ENCODE peak calls at places on chromosomes 4 and X, in four cellular contexts. One of them, this sample, is unnamed.

GRCh38 chr4:1564535-1565375 is 119.4 kb downstream of the FAM53A start:
- DNase-seq in mucosa of descending colon: no peak
- DNase-seq in AG04450: no peak
- DNase-seq in OCI-LY7: no peak
- DNase-seq in this sample: no peak

GRCh38 chr4:163395758-163396157 is 52.1 kb downstream of the NPY5R start:
- DNase-seq in mucosa of descending colon: no peak
- DNase-seq in OCI-LY7: no peak
- DNase-seq in AG04450: no peak
- DNase-seq in this sample: no peak

GRCh38 chr4:185359767-185360446 is 35.8 kb downstream of the LRP2BP start:
- DNase-seq in OCI-LY7: no peak
- DNase-seq in mucosa of descending colon: no peak
- DNase-seq in AG04450: peak
- DNase-seq in this sample: no peak

GRCh38 chr4:52091811-52092210 is 40.7 kb downstream of the SPATA18 start:
- DNase-seq in OCI-LY7: no peak
- DNase-seq in AG04450: peak
- DNase-seq in mucosa of descending colon: peak
- DNase-seq in this sample: no peak

GRCh38 chr4:15149842-15150592 is 147.7 kb downstream of the CPEB2 start:
- DNase-seq in mucosa of descending colon: peak
- DNase-seq in AG04450: peak
- DNase-seq in OCI-LY7: peak
- DNase-seq in this sample: peak

GRCh38 chr4:111798840-111799239 is 346.4 kb upstream of the FAM241A start:
- DNase-seq in mucosa of descending colon: no peak
- DNase-seq in AG04450: no peak
- DNase-seq in OCI-LY7: no peak
- DNase-seq in this sample: no peak

GRCh38 chrX:41785685-41786084 is 61.7 kb downstream of the GPR82 start:
- DNase-seq in mucosa of descending colon: no peak
- DNase-seq in AG04450: no peak
- DNase-seq in OCI-LY7: no peak
- DNase-seq in this sample: no peak

GRCh38 chr4:80189956-80190671 is 7.2 kb upstream of the PRDM8 start:
- DNase-seq in AG04450: no peak
- DNase-seq in mucosa of descending colon: no peak
- DNase-seq in OCI-LY7: no peak
- DNase-seq in this sample: no peak

GRCh38 chrX:38803286-38803608 is 2.0 kb downstream of the MID1IP1 start:
- DNase-seq in AG04450: no peak
- DNase-seq in mucosa of descending colon: no peak
- DNase-seq in OCI-LY7: peak
- DNase-seq in this sample: peak

GRCh38 chrX:150507251-150507856 is 61.1 kb upstream of the MTM1 start:
- DNase-seq in OCI-LY7: no peak
- DNase-seq in mucosa of descending colon: peak
- DNase-seq in AG04450: no peak
- DNase-seq in this sample: no peak

GRCh38 chr4:11480683-11481082 is 52.0 kb upstream of the HS3ST1 start:
- DNase-seq in mucosa of descending colon: peak
- DNase-seq in AG04450: no peak
- DNase-seq in OCI-LY7: no peak
- DNase-seq in this sample: no peak

GRCh38 chr4:136316961-136317360 is 1215.3 kb downstream of the PCDH18 start:
- DNase-seq in AG04450: no peak
- DNase-seq in OCI-LY7: no peak
- DNase-seq in mucosa of descending colon: no peak
- DNase-seq in this sample: no peak

GRCh38 chr4:26183017-26183416 is 137.8 kb upstream of the RBPJ start:
- DNase-seq in mucosa of descending colon: no peak
- DNase-seq in AG04450: no peak
- DNase-seq in OCI-LY7: no peak
- DNase-seq in this sample: no peak

GRCh38 chrX:65750674-65751469 is 83.4 kb downstream of the MSN start:
- DNase-seq in OCI-LY7: no peak
- DNase-seq in AG04450: no peak
- DNase-seq in mucosa of descending colon: no peak
- DNase-seq in this sample: no peak

GRCh38 chr4:6368096-6368495 is 98.4 kb downstream of the WFS1 start:
- DNase-seq in AG04450: no peak
- DNase-seq in OCI-LY7: no peak
- DNase-seq in mucosa of descending colon: no peak
- DNase-seq in this sample: no peak

GRCh38 chr4:3045500-3045850 is 28.9 kb downstream of the HTT-AS start:
- DNase-seq in mucosa of descending colon: peak
- DNase-seq in OCI-LY7: no peak
- DNase-seq in AG04450: no peak
- DNase-seq in this sample: peak

GRCh38 chrX:153944140-153944799 is at the start of gene RENBP:
- DNase-seq in OCI-LY7: peak
- DNase-seq in AG04450: no peak
- DNase-seq in mucosa of descending colon: peak
- DNase-seq in this sample: no peak

GRCh38 chr4:1825326-1825725 is 30.6 kb downstream of the LETM1 start:
- DNase-seq in AG04450: no peak
- DNase-seq in mucosa of descending colon: no peak
- DNase-seq in OCI-LY7: no peak
- DNase-seq in this sample: no peak

GRCh38 chr4:23337292-23337691 is 552.6 kb downstream of the PPARGC1A start:
- DNase-seq in OCI-LY7: peak
- DNase-seq in AG04450: no peak
- DNase-seq in mucosa of descending colon: no peak
- DNase-seq in this sample: no peak

GRCh38 chr4:42445038-42445437 is 47.8 kb downstream of the SHISA3 start:
- DNase-seq in AG04450: no peak
- DNase-seq in mucosa of descending colon: no peak
- DNase-seq in OCI-LY7: no peak
- DNase-seq in this sample: no peak

GRCh38 chrX:9873952-9874351 is 87.7 kb downstream of the SHROOM2 start:
- DNase-seq in AG04450: no peak
- DNase-seq in OCI-LY7: peak
- DNase-seq in mucosa of descending colon: peak
- DNase-seq in this sample: peak

GRCh38 chrX:17062065-17062464 is 115.6 kb downstream of the REPS2 start:
- DNase-seq in mucosa of descending colon: no peak
- DNase-seq in AG04450: no peak
- DNase-seq in OCI-LY7: no peak
- DNase-seq in this sample: no peak

GRCh38 chrX:17067534-17067933 is 121.1 kb downstream of the REPS2 start:
- DNase-seq in AG04450: no peak
- DNase-seq in OCI-LY7: no peak
- DNase-seq in mucosa of descending colon: no peak
- DNase-seq in this sample: no peak

GRCh38 chrX:17065100-17065499 is 118.6 kb downstream of the REPS2 start:
- DNase-seq in mucosa of descending colon: no peak
- DNase-seq in AG04450: no peak
- DNase-seq in OCI-LY7: no peak
- DNase-seq in this sample: no peak
- TF ChIP-seq CTCF in mucosa of descending colon: no peak
- TF ChIP-seq CTCF in AG04450: no peak
- TF ChIP-seq CTCF in OCI-LY7: peak
- TF ChIP-seq CTCF in this sample: no peak

GRCh38 chr4:99457270-99457669 is 22.1 kb upstream of the ADH7 start:
- DNase-seq in mucosa of descending colon: no peak
- DNase-seq in AG04450: no peak
- DNase-seq in OCI-LY7: no peak
- DNase-seq in this sample: no peak
- TF ChIP-seq CTCF in mucosa of descending colon: no peak
- TF ChIP-seq CTCF in AG04450: peak
- TF ChIP-seq CTCF in OCI-LY7: no peak
- TF ChIP-seq CTCF in this sample: no peak

GRCh38 chrX:131821945-131822622 is 201.0 kb upstream of the STK26 start:
- DNase-seq in AG04450: no peak
- DNase-seq in OCI-LY7: no peak
- DNase-seq in mucosa of descending colon: no peak
- DNase-seq in this sample: no peak
- TF ChIP-seq CTCF in AG04450: no peak
- TF ChIP-seq CTCF in OCI-LY7: no peak
- TF ChIP-seq CTCF in mucosa of descending colon: no peak
- TF ChIP-seq CTCF in this sample: no peak

GRCh38 chr4:73615613-73616012 is 4.6 kb downstream of the RASSF6 start:
- DNase-seq in AG04450: no peak
- DNase-seq in mucosa of descending colon: no peak
- DNase-seq in OCI-LY7: peak
- DNase-seq in this sample: no peak
- TF ChIP-seq CTCF in AG04450: no peak
- TF ChIP-seq CTCF in mucosa of descending colon: no peak
- TF ChIP-seq CTCF in OCI-LY7: peak
- TF ChIP-seq CTCF in this sample: no peak

DNA sequence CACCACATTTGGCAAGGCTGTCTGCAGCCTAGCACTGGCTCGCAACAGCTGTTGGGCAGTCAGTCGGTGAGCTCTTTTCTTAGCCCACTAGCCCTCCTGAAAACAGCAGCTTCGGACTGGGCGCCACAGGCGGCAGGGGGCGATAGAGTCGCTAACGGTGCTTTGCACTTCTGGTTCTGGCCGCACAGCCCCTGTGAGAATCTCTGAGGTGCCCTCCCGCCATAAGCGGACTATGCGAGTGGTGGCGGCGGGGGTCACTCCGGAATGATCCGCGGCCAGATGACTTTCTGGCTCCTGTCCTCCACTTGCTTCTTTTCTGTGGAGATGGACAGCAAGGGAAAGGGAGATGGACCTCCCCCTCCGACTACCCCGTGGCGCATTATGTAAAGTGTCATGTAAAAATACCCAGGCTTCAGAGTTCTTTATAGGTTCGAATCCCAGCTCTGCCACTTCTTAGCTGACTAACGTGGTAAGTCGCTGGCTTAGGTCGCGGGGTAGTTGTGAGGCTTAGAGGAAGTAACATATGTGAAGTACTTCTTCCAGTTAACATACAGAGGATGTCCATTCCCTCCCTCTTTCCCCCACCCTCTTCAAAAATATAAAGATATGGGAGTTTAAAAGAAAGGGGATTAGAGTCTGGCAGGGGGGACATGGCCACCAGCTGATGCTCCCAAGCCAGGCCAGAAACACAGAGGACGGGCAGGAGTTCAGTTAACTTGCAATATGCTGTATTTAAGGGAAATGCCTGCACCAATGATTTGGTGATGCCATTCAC is 11.0 kb downstream of the ARHGAP36 start:
- DNase-seq in OCI-LY7: no peak
- DNase-seq in mucosa of descending colon: peak
- DNase-seq in AG04450: no peak
- DNase-seq in this sample: peak
- TF ChIP-seq CTCF in OCI-LY7: no peak
- TF ChIP-seq CTCF in mucosa of descending colon: no peak
- TF ChIP-seq CTCF in AG04450: peak
- TF ChIP-seq CTCF in this sample: peak

GRCh38 chr4:152436384-152436783 is 99.5 kb downstream of the FBXW7 start:
- DNase-seq in OCI-LY7: peak
- DNase-seq in AG04450: no peak
- DNase-seq in mucosa of descending colon: no peak
- DNase-seq in this sample: no peak
- TF ChIP-seq CTCF in OCI-LY7: peak
- TF ChIP-seq CTCF in AG04450: no peak
- TF ChIP-seq CTCF in mucosa of descending colon: no peak
- TF ChIP-seq CTCF in this sample: no peak

GRCh38 chr4:121096174-121096573 is 23.8 kb upstream of the NDNF start:
- DNase-seq in OCI-LY7: no peak
- DNase-seq in mucosa of descending colon: no peak
- DNase-seq in AG04450: no peak
- DNase-seq in this sample: no peak

GRCh38 chr4:121096629-121097028 is 24.3 kb upstream of the NDNF start:
- DNase-seq in AG04450: peak
- DNase-seq in OCI-LY7: peak
- DNase-seq in mucosa of descending colon: no peak
- DNase-seq in this sample: peak

GRCh38 chr4:121094297-121094966 is 22.1 kb upstream of the NDNF start:
- DNase-seq in mucosa of descending colon: no peak
- DNase-seq in OCI-LY7: no peak
- DNase-seq in AG04450: no peak
- DNase-seq in this sample: no peak

GRCh38 chr4:121100093-121100775 is 27.9 kb upstream of the NDNF start:
- DNase-seq in OCI-LY7: no peak
- DNase-seq in mucosa of descending colon: no peak
- DNase-seq in AG04450: no peak
- DNase-seq in this sample: no peak
- TF ChIP-seq CTCF in OCI-LY7: no peak
- TF ChIP-seq CTCF in mucosa of descending colon: no peak
- TF ChIP-seq CTCF in AG04450: no peak
- TF ChIP-seq CTCF in this sample: no peak